ENCODE peak calls at places on chromosomes 11 and 22, in nine cellular contexts. N is GM20000, Z is upper lobe of left lung, O is RWPE1, S is HFFc6, P is AG10803, E is fibroblast of the aortic adventitia, R is K562, U is cardiac muscle cell. C is an unnamed sample.

GRCh38 chr22:41482319-41482935 is 13.5 kb downstream of the ACO2 start:
- DNase-seq in E (peak), P (peak), R (no peak), Z (no peak), O (no peak), S (peak), U (no peak), N (peak), C (peak)

GRCh38 chr11:8033312-8033715 is 46.2 kb downstream of the EIF3F start:
- DNase-seq in Z (peak), S (peak), O (peak), U (peak), N (peak), R (peak), P (peak), E (peak), C (peak)

GRCh38 chr11:60345489-60345888 is 18.4 kb downstream of the MS4A6E start:
- DNase-seq in E (no peak), U (peak), P (no peak), R (no peak), S (no peak), Z (peak), N (peak), O (no peak), C (no peak)

GRCh38 chr11:76623171-76623883 is 47.2 kb downstream of the LRRC32 start:
- DNase-seq in E (peak), N (no peak), R (no peak), Z (no peak), S (peak), O (no peak), U (peak), P (peak), C (peak)

GRCh38 chr11:132134322-132134721 is 763.9 kb downstream of the NTM start:
- DNase-seq in O (peak), U (no peak), N (no peak), S (peak), R (no peak), E (no peak), P (no peak), Z (no peak), C (no peak)

GRCh38 chr22:41197808-41198585 is 7.1 kb upstream of the L3MBTL2 start:
- DNase-seq in N (no peak), S (peak), O (no peak), P (no peak), E (peak), R (peak), U (no peak), Z (peak), C (no peak)

GRCh38 chr11:111631666-111632039 is 29.4 kb downstream of the SIK2 start:
- DNase-seq in Z (no peak), O (peak), S (peak), P (peak), U (peak), R (no peak), N (no peak), E (peak), C (peak)

GRCh38 chr11:66459138-66459778 is 7.4 kb upstream of the PELI3 start:
- DNase-seq in E (no peak), P (no peak), R (no peak), S (no peak), N (no peak), Z (no peak), O (no peak), U (no peak), C (no peak)

GRCh38 chr22:18905540-18906409 is at the start of gene DGCR6:
- DNase-seq in N (no peak), O (no peak), Z (peak), R (no peak), U (no peak), P (no peak), E (no peak), S (no peak), C (no peak)

GRCh38 chr22:17773606-17774205 is 563 bp downstream of the BID start:
- DNase-seq in E (no peak), O (peak), N (peak), Z (no peak), U (peak), S (no peak), P (no peak), R (peak), C (no peak)

GRCh38 chr11:77725433-77725832 is 87.8 kb upstream of the CLNS1A start:
- DNase-seq in O (no peak), R (no peak), U (no peak), S (no peak), P (no peak), Z (no peak), E (no peak), N (peak), C (no peak)

GRCh38 chr11:123454060-123454651 is 24.1 kb downstream of the GRAMD1B start:
- DNase-seq in S (peak), O (peak), N (no peak), P (no peak), E (peak), R (no peak), Z (no peak), U (peak), C (peak)

GRCh38 chr11:65862191-65862735 is 2.0 kb downstream of the MUS81 start:
- DNase-seq in S (no peak), Z (peak), O (no peak), N (no peak), E (no peak), U (no peak), R (no peak), P (no peak), C (no peak)

GRCh38 chr11:76782526-76783293 is 446 bp upstream of the TSKU start:
- DNase-seq in U (peak), E (peak), N (peak), P (peak), R (peak), Z (peak), O (peak), S (peak), C (peak)

GRCh38 chr11:57432714-57433163 is 5.8 kb upstream of the SLC43A3 start:
- DNase-seq in P (peak), O (no peak), N (no peak), S (peak), U (peak), E (peak), R (peak), Z (peak), C (peak)

GRCh38 chr11:78469905-78470304 is 52.3 kb upstream of the GAB2 start:
- DNase-seq in N (no peak), Z (no peak), U (peak), O (no peak), P (no peak), R (no peak), E (no peak), S (no peak), C (peak)

GRCh38 chr11:20058749-20059458 is 101.4 kb downstream of the DBX1 start:
- DNase-seq in Z (no peak), P (peak), R (no peak), U (no peak), O (no peak), S (peak), N (no peak), E (no peak), C (no peak)

GRCh38 chr11:12813371-12814225 is 139.4 kb downstream of the TEAD1 start:
- DNase-seq in U (peak), O (no peak), Z (peak), R (peak), N (no peak), E (peak), P (peak), S (peak), C (peak)

GRCh38 chr22:17980638-17981051 is 43.7 kb downstream of the MICAL3 start:
- DNase-seq in Z (peak), U (peak), S (no peak), E (no peak), P (no peak), O (no peak), N (no peak), R (peak), C (peak)

GRCh38 chr11:12535321-12535720 is 138.9 kb upstream of the TEAD1 start:
- DNase-seq in S (no peak), Z (no peak), P (no peak), R (no peak), O (no peak), E (no peak), N (no peak), U (no peak), C (no peak)

GRCh38 chr11:131632971-131633370 is 262.6 kb downstream of the NTM start:
- DNase-seq in O (no peak), S (no peak), N (no peak), R (no peak), Z (no peak), U (no peak), E (no peak), P (no peak), C (no peak)

GRCh38 chr11:108620958-108621772 is 27.6 kb upstream of the EXPH5 start:
- DNase-seq in E (no peak), R (no peak), P (no peak), Z (no peak), N (peak), S (no peak), O (no peak), U (peak), C (no peak)

GRCh38 chr11:103601230-103601846 is 435.1 kb upstream of the DDI1 start:
- DNase-seq in R (peak), P (peak), E (peak), U (peak), N (peak), S (peak), Z (peak), O (peak), C (peak)

GRCh38 chr11:44205836-44206235 is 104.1 kb downstream of the ALX4 start:
- DNase-seq in U (no peak), N (no peak), R (no peak), S (no peak), P (no peak), E (no peak), O (no peak), Z (no peak), C (no peak)

GRCh38 chr11:64000026-64000739 is 13.9 kb downstream of the OTUB1 start:
- DNase-seq in N (peak), P (peak), E (peak), R (no peak), O (peak), U (peak), S (peak), Z (peak), C (peak)

DNA sequence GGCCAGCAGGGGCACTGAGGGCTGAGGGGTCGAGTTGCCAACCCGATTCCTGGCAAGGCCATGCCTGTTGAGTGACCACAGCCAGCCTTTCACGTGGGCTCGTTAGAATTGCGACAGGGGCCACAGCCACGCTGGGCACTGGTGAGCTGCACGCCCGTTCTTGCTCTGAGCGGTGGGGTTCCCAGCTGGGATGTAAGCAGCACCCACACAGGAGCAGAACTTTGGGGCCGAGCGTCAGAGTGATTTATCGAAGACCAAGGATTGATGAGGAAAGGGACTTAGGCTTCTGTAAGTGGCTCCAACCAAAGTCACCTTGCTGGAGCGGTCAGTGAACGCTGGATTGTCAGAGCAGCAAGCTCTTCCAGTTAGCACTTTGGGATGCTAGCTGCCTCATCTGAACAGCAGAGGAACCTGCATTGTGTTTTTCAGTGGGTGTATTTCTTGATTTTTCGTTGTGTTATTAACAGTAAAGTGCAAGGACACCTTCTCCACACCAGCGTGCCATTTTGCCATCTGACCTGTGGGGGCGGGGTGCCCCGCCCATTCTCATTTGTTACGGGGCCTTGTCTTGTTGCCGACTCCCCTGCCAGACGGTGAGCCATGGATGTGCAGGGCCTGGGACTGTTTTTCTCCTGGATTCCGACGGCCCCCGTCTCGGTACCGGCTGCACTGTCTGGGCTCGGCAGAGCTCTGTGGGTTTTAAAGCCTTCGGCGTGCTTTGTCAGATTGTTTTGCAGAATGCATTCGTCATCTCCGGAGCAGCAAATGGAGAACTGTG is 202.5 kb downstream of the TBC1D22A start:
- DNase-seq in U (no peak), N (no peak), Z (no peak), R (peak), P (no peak), S (no peak), O (no peak), E (no peak), C (no peak)
- TF ChIP-seq CTCF in U (no peak), N (no peak), Z (no peak), R (no peak), P (no peak), S (no peak), O (no peak), E (no peak), C (no peak)

DNA sequence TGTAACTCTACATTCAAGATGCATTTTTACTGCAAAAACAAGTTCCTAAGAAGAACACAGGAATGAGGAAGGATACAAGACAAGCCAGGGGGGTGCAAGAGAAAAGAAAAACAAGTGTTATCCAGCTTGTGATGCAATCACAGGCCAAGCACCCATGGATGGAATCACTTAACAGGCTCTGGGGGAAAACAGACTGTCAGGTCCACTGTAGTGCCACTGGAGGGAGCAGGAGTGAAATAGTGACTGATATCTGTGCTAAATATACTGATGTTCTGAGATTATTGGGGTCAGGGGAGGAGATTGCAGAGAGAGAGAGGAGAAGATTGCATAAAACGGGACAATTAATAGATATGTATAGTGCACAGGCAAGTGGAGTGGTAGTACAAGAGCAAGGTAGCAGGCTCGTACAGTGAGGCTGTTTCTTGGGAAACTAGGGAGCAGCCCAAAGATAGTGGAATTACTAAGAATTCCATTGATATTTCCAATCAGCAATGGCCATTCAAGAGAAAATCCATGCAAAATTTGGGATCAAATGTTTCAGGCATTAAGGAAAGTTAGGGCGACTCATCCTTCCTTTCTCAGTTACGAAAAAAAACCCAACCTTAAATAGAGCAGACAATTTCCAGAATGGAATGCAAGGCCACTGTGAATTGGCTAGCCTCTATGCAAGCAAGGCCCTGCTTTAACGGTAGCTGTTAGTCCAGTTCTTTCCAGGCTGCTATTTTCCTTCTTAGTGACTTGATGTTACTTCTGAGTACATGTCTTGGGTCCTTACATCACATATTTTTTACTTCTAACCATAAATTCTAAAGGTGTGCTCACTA is 52.2 kb upstream of the CEP126 start:
- DNase-seq in O (peak), R (no peak), E (peak), S (peak), P (peak), Z (peak), N (no peak), U (peak), C (peak)
- TF ChIP-seq CTCF in O (no peak), R (no peak), E (peak), S (peak), P (peak), Z (no peak), N (no peak), U (peak), C (peak)

GRCh38 chr11:83093634-83094033 is 21.9 kb upstream of the RAB30 start:
- DNase-seq in U (no peak), Z (no peak), R (no peak), S (no peak), P (no peak), N (no peak), E (no peak), O (no peak), C (no peak)

GRCh38 chr11:83087035-83087434 is 15.3 kb upstream of the RAB30 start:
- DNase-seq in Z (no peak), O (peak), P (no peak), S (no peak), E (peak), U (peak), N (no peak), R (no peak), C (no peak)

GRCh38 chr11:83092488-83093384 is 21.0 kb upstream of the RAB30 start:
- DNase-seq in R (no peak), U (no peak), E (peak), S (no peak), P (no peak), N (no peak), Z (no peak), O (peak), C (no peak)

GRCh38 chr11:83088965-83089364 is 17.3 kb upstream of the RAB30 start:
- DNase-seq in U (no peak), O (no peak), S (no peak), E (no peak), P (no peak), R (no peak), Z (no peak), N (no peak), C (no peak)
- TF ChIP-seq CTCF in U (no peak), O (no peak), S (peak), E (no peak), P (no peak), R (no peak), Z (no peak), N (no peak), C (no peak)

DNA sequence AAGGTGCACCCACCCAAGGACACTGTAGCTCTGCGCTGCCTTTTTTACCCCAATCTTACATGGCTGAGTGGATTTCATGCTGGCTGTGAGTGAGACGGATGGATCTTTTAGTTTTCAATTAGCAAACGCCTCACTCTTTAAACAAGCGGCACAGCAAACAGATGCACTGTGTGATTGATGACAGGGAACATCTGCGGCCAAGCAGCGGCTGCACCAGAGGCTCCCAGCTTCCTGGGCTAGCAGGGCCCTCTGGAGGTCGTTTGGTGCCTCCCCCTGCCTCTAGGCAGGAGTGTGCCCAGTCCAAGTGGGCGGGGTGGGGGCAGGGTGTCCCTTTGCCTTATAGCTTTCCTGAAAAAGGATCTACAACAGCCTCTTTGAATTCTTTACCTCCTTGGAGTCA is 2.1 kb upstream of the DRD2 start:
- DNase-seq in U (peak), R (no peak), P (no peak), S (no peak), O (no peak), N (no peak), Z (no peak), E (no peak), C (no peak)
- TF ChIP-seq CTCF in U (peak), R (peak), P (no peak), S (no peak), O (no peak), N (no peak), Z (no peak), E (no peak), C (no peak)

GRCh38 chr22:26512149-26512793 is at the start of gene TFIP11:
- DNase-seq in S (peak), N (peak), Z (peak), E (peak), U (peak), O (peak), R (peak), P (peak), C (peak)
- TF ChIP-seq CTCF in S (peak), N (no peak), Z (peak), E (peak), U (no peak), O (no peak), R (no peak), P (no peak), C (no peak)

GRCh38 chr11:73784080-73784634 is 3.5 kb upstream of the MRPL48 start:
- DNase-seq in U (peak), N (no peak), S (no peak), Z (no peak), O (no peak), R (no peak), P (peak), E (peak), C (no peak)

GRCh38 chr11:73784734-73785133 is 2.9 kb upstream of the MRPL48 start:
- DNase-seq in U (no peak), O (no peak), N (no peak), Z (no peak), S (no peak), E (no peak), P (no peak), R (no peak), C (no peak)

GRCh38 chr11:73783483-73784020 is 4.1 kb upstream of the MRPL48 start:
- DNase-seq in U (no peak), S (no peak), P (no peak), E (no peak), R (no peak), O (no peak), Z (no peak), N (no peak), C (no peak)

GRCh38 chr11:73781303-73781702 is 6.4 kb upstream of the MRPL48 start:
- DNase-seq in R (no peak), O (no peak), P (no peak), S (no peak), N (no peak), Z (no peak), U (no peak), E (no peak), C (no peak)

DNA sequence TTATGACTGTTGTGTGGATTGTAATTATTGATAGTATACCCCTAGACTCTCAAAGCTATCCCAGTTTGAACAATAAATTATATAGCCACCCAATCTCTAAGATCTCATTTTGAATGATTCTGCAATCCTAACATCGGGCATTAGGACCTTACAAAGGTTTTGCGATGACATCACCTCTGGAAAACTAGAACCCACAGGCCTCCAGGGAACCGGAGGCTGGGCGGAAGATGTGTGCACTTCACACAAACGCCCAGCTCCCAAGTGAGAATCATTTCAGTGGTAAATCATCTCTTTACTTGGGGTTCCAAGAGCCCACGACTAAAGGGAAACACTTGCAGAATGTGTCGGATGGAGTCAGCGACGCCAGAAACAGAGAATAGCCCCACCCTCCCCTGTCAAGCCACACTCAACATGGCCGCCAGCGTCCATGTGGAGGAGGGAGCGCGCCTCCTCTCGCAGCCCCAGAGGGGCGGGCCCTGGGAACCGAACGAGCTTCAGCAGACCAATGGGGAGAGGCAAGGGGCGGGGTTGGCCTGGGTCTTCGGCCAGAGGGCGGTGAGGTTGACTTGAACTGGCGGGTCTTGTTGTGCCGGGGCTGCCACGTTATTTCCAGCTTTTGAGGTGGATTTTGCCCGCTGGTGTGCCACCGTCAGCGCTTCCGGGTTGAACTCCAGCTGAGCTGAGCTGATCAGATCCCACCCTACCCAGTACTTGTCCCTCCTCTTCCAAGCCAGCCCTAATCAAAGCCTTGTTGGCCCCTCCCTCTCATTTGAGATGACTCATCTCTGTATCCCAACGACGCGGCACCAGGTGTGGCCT is 8.4 kb upstream of the MRPL48 start:
- DNase-seq in N (peak), Z (peak), R (peak), O (peak), S (peak), U (peak), E (peak), P (peak), C (peak)
- TF ChIP-seq CTCF in N (no peak), Z (no peak), R (no peak), O (no peak), S (no peak), U (no peak), E (no peak), P (no peak), C (no peak)